ENCODE peak calls at places on chromosomes 13 and 19, in seven cellular contexts. K is endothelial cell, P is left ventricle myocardium inferior, O is H9, I is neural crest cell, F is progenitor cell of endocrine pancreas, G is dorsolateral prefrontal cortex. D is an unnamed sample.

GRCh38 chr19:28377077-28377476 is 835.9 kb downstream of the UQCRFS1 start:
- DNase-seq in K (no peak), G (no peak), P (no peak), I (peak), F (no peak), O (no peak), D (no peak)

GRCh38 chr19:13554506-13555235 is 48.4 kb upstream of the CACNA1A start:
- DNase-seq in K (no peak), F (no peak), O (no peak), I (no peak), G (peak), P (no peak), D (no peak)

GRCh38 chr13:64877176-64877575 is 2353.0 kb downstream of the PCDH9 start:
- DNase-seq in I (no peak), O (no peak), G (no peak), F (no peak), P (no peak), K (no peak), D (no peak)

GRCh38 chr13:71828117-71828516 is 38.9 kb downstream of the DACH1 start:
- DNase-seq in K (no peak), O (no peak), P (no peak), F (no peak), G (no peak), I (no peak), D (no peak)

GRCh38 chr13:30119476-30119875 is 187.9 kb downstream of the KATNAL1 start:
- DNase-seq in F (no peak), G (no peak), P (no peak), I (no peak), O (no peak), K (no peak), D (no peak)

GRCh38 chr13:79307433-79307861 is 98.6 kb downstream of the RBM26 start:
- DNase-seq in K (no peak), O (no peak), I (no peak), P (no peak), G (no peak), F (no peak), D (no peak)

GRCh38 chr13:26221399-26221720 is 754 bp downstream of the RNF6 start:
- DNase-seq in F (no peak), P (no peak), G (no peak), O (no peak), K (no peak), I (no peak), D (no peak)

GRCh38 chr13:72959643-72960042 is 99.2 kb upstream of the KLF5 start:
- DNase-seq in I (no peak), F (no peak), P (no peak), G (no peak), K (no peak), O (no peak), D (no peak)

GRCh38 chr19:13057147-13057572 is 45.5 kb downstream of the LYL1 start:
- DNase-seq in O (no peak), G (no peak), K (no peak), F (no peak), P (no peak), I (no peak), D (no peak)

GRCh38 chr13:110239280-110240120 is 67.5 kb downstream of the COL4A1 start:
- DNase-seq in K (peak), F (no peak), P (no peak), I (no peak), O (no peak), G (no peak), D (no peak)
- TF ChIP-seq CTCF in K (no peak), F (no peak), P (no peak), I (no peak), O (peak), G (no peak), D (no peak)

GRCh38 chr19:39388657-39389056 is 2.2 kb downstream of the PAF1 start:
- DNase-seq in I (no peak), F (no peak), P (no peak), G (no peak), K (no peak), O (no peak), D (no peak)
- TF ChIP-seq CTCF in I (no peak), F (no peak), P (no peak), G (no peak), K (no peak), O (no peak), D (no peak)

GRCh38 chr13:100394005-100394695 is 194.4 kb downstream of the GGACT start:
- DNase-seq in K (no peak), O (no peak), P (no peak), F (no peak), G (no peak), I (no peak), D (no peak)

GRCh38 chr13:100397627-100398026 is 191.0 kb downstream of the GGACT start:
- DNase-seq in G (no peak), K (no peak), F (no peak), I (no peak), O (no peak), P (no peak), D (no peak)

GRCh38 chr13:100395698-100396373 is 192.8 kb downstream of the GGACT start:
- DNase-seq in P (no peak), K (no peak), F (no peak), G (no peak), I (no peak), O (no peak), D (no peak)

GRCh38 chr13:100398360-100398759 is 190.2 kb downstream of the GGACT start:
- DNase-seq in G (no peak), P (no peak), K (no peak), I (no peak), F (no peak), O (no peak), D (no peak)

GRCh38 chr13:100396771-100397170 is 191.8 kb downstream of the GGACT start:
- DNase-seq in F (no peak), O (peak), P (no peak), G (no peak), I (no peak), K (no peak), D (no peak)
- TF ChIP-seq CTCF in F (no peak), O (peak), P (no peak), G (no peak), I (no peak), K (no peak), D (no peak)

GRCh38 chr19:29598496-29598895 is 7.6 kb upstream of the POP4 start:
- DNase-seq in G (no peak), P (no peak), O (no peak), I (no peak), F (no peak), K (no peak), D (no peak)

GRCh38 chr19:29598036-29598435 is 8.0 kb upstream of the POP4 start:
- DNase-seq in P (no peak), O (no peak), I (no peak), F (no peak), G (no peak), K (no peak), D (no peak)

GRCh38 chr19:29593869-29594268 is 12.2 kb upstream of the POP4 start:
- DNase-seq in F (no peak), G (no peak), P (no peak), I (no peak), O (no peak), K (no peak), D (no peak)

GRCh38 chr19:29596885-29597525 is 9.1 kb upstream of the POP4 start:
- DNase-seq in F (no peak), G (no peak), P (no peak), I (no peak), K (peak), O (no peak), D (no peak)

DNA sequence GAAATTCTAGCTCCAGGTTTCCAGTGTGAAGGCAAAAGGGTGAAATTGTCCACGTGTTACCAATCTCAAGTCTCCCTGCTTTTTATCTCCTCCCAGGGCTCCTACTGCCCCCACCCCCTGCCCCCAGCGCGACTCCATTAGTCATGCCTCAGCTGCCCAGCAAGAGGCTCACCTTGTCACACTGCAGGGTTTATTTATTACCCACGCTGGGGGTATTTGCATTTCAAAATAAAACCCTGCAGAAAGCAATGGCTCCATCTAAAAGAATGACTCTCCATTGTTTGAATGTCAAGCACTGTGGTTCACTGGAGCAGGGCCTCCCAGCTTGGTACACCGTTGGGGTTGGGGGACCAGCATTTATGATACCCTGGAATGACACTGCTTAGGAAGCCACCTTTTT is 10.0 kb upstream of the POP4 start:
- DNase-seq in O (no peak), K (no peak), P (no peak), I (no peak), G (no peak), F (no peak), D (no peak)
- TF ChIP-seq CTCF in O (no peak), K (no peak), P (no peak), I (no peak), G (no peak), F (no peak), D (no peak)

GRCh38 chr13:49082653-49083536 is 107.2 kb downstream of the FNDC3A start:
- DNase-seq in I (no peak), G (no peak), F (no peak), O (no peak), K (no peak), P (no peak), D (no peak)
- TF ChIP-seq CTCF in I (no peak), G (no peak), F (no peak), O (no peak), K (no peak), P (no peak), D (no peak)

DNA sequence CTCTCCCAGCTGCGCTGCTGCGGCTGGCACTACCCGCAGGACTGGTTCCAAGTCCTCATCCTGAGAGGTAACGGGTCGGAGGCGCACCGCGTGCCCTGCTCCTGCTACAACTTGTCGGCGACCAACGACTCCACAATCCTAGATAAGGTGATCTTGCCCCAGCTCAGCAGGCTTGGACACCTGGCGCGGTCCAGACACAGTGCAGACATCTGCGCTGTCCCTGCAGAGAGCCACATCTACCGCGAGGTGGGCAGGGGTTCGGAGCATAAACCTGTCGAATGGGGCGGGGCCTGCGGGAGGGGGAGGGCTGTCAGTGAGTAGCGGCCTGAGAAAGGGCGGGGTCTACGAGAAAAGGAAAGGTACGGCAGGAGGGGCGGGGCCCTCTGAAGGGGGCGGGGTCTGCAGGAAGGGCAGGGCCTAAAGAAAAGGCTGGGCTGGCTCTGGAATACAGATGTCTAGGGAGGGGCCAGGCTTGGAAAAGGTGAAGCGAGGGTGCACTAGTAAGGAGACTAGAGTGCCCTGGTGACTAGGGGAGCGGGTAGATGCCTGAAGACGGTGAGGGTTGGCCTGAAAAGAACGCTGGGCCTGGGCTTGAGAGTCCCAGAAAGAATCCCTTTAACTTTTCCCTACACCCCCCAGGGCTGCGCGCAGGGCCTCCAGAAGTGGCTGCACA is 3.6 kb downstream of the CD37 start:
- DNase-seq in I (peak), K (peak), G (no peak), P (peak), F (peak), O (peak), D (no peak)
- TF ChIP-seq CTCF in I (no peak), K (no peak), G (no peak), P (no peak), F (peak), O (peak), D (no peak)

DNA sequence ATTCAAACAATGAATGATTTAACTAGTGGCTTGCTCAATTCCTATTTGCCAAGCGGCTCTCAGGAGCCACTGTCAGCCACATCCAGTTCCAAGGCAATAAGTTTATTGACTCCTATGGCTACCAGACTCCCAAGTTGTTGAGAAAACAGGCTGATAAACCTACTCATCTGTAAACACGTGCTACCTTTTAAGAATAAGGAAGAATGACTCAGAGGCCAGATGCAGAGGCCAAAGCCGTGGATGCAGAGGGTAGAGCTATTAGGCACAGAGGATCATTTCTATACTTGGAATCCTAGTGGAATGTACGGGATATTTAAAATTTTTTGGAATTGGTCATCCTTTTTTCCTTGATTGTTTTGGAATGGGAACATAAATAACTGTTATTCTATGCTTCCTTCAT is 1921.1 kb downstream of the OLFM4 start:
- DNase-seq in G (no peak), F (no peak), I (no peak), O (no peak), K (no peak), P (no peak), D (no peak)
- TF ChIP-seq CTCF in G (no peak), F (no peak), I (no peak), O (no peak), K (no peak), P (no peak), D (no peak)

GRCh38 chr19:51602189-51602854 is 27.9 kb downstream of the SIGLEC5 start:
- DNase-seq in P (no peak), O (no peak), G (no peak), F (no peak), K (no peak), I (no peak), D (no peak)
- TF ChIP-seq CTCF in P (no peak), O (no peak), G (no peak), F (no peak), K (no peak), I (no peak), D (no peak)

GRCh38 chr19:45356760-45357444 is 13.5 kb downstream of the ERCC2 start:
- DNase-seq in F (no peak), O (no peak), P (no peak), I (no peak), K (no peak), G (no peak), D (peak)
- TF ChIP-seq CTCF in F (no peak), O (no peak), P (no peak), I (no peak), K (no peak), G (no peak), D (no peak)

DNA sequence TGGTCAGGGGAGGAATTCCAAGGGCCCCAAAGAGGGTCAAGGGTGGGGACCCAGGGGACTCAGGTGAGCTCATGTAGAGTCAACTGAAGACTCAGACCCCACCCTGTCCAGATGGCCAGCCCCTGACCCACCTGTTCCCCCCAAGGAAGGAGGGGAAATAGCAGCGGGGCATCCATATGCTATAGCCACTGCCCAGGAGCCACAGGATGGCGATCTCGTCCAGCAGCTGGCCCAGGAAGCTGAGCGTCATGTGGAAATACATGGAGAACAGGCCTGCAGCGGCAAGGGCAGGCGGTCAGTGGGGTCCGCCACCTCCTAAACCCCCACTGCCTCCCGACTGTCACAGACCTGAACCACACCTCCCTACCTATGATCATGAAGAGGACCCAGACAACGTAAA is 21.4 kb downstream of the ACER1 start:
- DNase-seq in I (no peak), O (peak), P (no peak), G (no peak), K (no peak), F (no peak), D (no peak)
- TF ChIP-seq CTCF in I (no peak), O (peak), P (no peak), G (no peak), K (no peak), F (no peak), D (no peak)